ENCODE peak calls at places on chromosomes 2 and 18, in nine cellular contexts. One of them, this sample, is unnamed.

GRCh38 chr2:233480490-233481202 is 85.9 kb downstream of the USP40 start:
- DNase-seq in GM23248: no peak
- DNase-seq in neural progenitor cell: peak; percentile 27
- DNase-seq in SK-N-SH: no peak
- DNase-seq in ureter: peak; percentile 79
- DNase-seq in neuronal stem cell: no peak
- DNase-seq in mesendoderm: no peak
- DNase-seq in kidney tubule cell: peak; percentile 74
- DNase-seq in activated CD4-positive, alpha-beta T cell treated with anti-CD3 and anti-CD28 coated beads, Interleukin-2, amount 50 U/mL, for 1 hour: no peak
- DNase-seq in this sample: peak; percentile 33

GRCh38 chr2:6692061-6692460 is 173.6 kb downstream of the CMPK2 start:
- DNase-seq in neural progenitor cell: no peak
- DNase-seq in mesendoderm: no peak
- DNase-seq in ureter: no peak
- DNase-seq in SK-N-SH: peak; percentile 10
- DNase-seq in activated CD4-positive, alpha-beta T cell treated with anti-CD3 and anti-CD28 coated beads, Interleukin-2, amount 50 U/mL, for 1 hour: no peak
- DNase-seq in neuronal stem cell: no peak
- DNase-seq in GM23248: no peak
- DNase-seq in kidney tubule cell: no peak
- DNase-seq in this sample: peak; percentile 44

GRCh38 chr2:45005261-45006002 is 3.8 kb downstream of the SIX2 start:
- DNase-seq in GM23248: no peak
- DNase-seq in kidney tubule cell: no peak
- DNase-seq in activated CD4-positive, alpha-beta T cell treated with anti-CD3 and anti-CD28 coated beads, Interleukin-2, amount 50 U/mL, for 1 hour: no peak
- DNase-seq in ureter: no peak
- DNase-seq in neuronal stem cell: no peak
- DNase-seq in SK-N-SH: peak; percentile 31
- DNase-seq in neural progenitor cell: peak; percentile 65
- DNase-seq in mesendoderm: no peak
- DNase-seq in this sample: peak; percentile 77

GRCh38 chr18:2680216-2680792 is 24.8 kb downstream of the SMCHD1 start:
- DNase-seq in ureter: no peak
- DNase-seq in kidney tubule cell: peak; percentile 17
- DNase-seq in SK-N-SH: no peak
- DNase-seq in mesendoderm: no peak
- DNase-seq in GM23248: no peak
- DNase-seq in neural progenitor cell: no peak
- DNase-seq in activated CD4-positive, alpha-beta T cell treated with anti-CD3 and anti-CD28 coated beads, Interleukin-2, amount 50 U/mL, for 1 hour: no peak
- DNase-seq in neuronal stem cell: no peak
- DNase-seq in this sample: no peak

GRCh38 chr2:24342110-24342910 is 18.0 kb downstream of the ITSN2 start:
- DNase-seq in GM23248: no peak
- DNase-seq in mesendoderm: no peak
- DNase-seq in kidney tubule cell: peak; percentile 34
- DNase-seq in ureter: no peak
- DNase-seq in activated CD4-positive, alpha-beta T cell treated with anti-CD3 and anti-CD28 coated beads, Interleukin-2, amount 50 U/mL, for 1 hour: no peak
- DNase-seq in neural progenitor cell: no peak
- DNase-seq in SK-N-SH: no peak
- DNase-seq in neuronal stem cell: no peak
- DNase-seq in this sample: no peak

GRCh38 chr2:178891265-178891958 is 84.2 kb upstream of the TTN start:
- DNase-seq in SK-N-SH: peak; percentile 21
- DNase-seq in neuronal stem cell: peak; percentile 83
- DNase-seq in GM23248: peak; percentile 76
- DNase-seq in mesendoderm: peak; percentile 90
- DNase-seq in neural progenitor cell: peak; percentile 86
- DNase-seq in kidney tubule cell: peak; percentile 68
- DNase-seq in ureter: no peak
- DNase-seq in activated CD4-positive, alpha-beta T cell treated with anti-CD3 and anti-CD28 coated beads, Interleukin-2, amount 50 U/mL, for 1 hour: peak; percentile 48
- DNase-seq in this sample: peak; percentile 86

GRCh38 chr2:232013701-232014353 is 52.3 kb downstream of the DIS3L2 start:
- DNase-seq in neural progenitor cell: no peak
- DNase-seq in ureter: no peak
- DNase-seq in mesendoderm: no peak
- DNase-seq in kidney tubule cell: peak; percentile 95
- DNase-seq in neuronal stem cell: no peak
- DNase-seq in GM23248: peak; percentile 87
- DNase-seq in activated CD4-positive, alpha-beta T cell treated with anti-CD3 and anti-CD28 coated beads, Interleukin-2, amount 50 U/mL, for 1 hour: no peak
- DNase-seq in SK-N-SH: peak; percentile 5
- DNase-seq in this sample: no peak

GRCh38 chr2:55985406-55985805 is 61.8 kb upstream of the EFEMP1 start:
- DNase-seq in SK-N-SH: no peak
- DNase-seq in mesendoderm: no peak
- DNase-seq in GM23248: no peak
- DNase-seq in activated CD4-positive, alpha-beta T cell treated with anti-CD3 and anti-CD28 coated beads, Interleukin-2, amount 50 U/mL, for 1 hour: no peak
- DNase-seq in ureter: no peak
- DNase-seq in neural progenitor cell: no peak
- DNase-seq in kidney tubule cell: no peak
- DNase-seq in neuronal stem cell: no peak
- DNase-seq in this sample: no peak

GRCh38 chr2:43269706-43270105 is 43.3 kb upstream of the ZFP36L2 start:
- DNase-seq in SK-N-SH: no peak
- DNase-seq in neural progenitor cell: no peak
- DNase-seq in activated CD4-positive, alpha-beta T cell treated with anti-CD3 and anti-CD28 coated beads, Interleukin-2, amount 50 U/mL, for 1 hour: no peak
- DNase-seq in neuronal stem cell: no peak
- DNase-seq in GM23248: peak; percentile 93
- DNase-seq in kidney tubule cell: peak; percentile 27
- DNase-seq in mesendoderm: no peak
- DNase-seq in ureter: peak; percentile 75
- DNase-seq in this sample: no peak

GRCh38 chr18:33761363-33761762 is 183.3 kb downstream of the ASXL3 start:
- DNase-seq in mesendoderm: no peak
- DNase-seq in kidney tubule cell: peak; percentile 23
- DNase-seq in neural progenitor cell: peak; percentile 15
- DNase-seq in GM23248: peak; percentile 60
- DNase-seq in SK-N-SH: peak; percentile 27
- DNase-seq in ureter: no peak
- DNase-seq in neuronal stem cell: no peak
- DNase-seq in activated CD4-positive, alpha-beta T cell treated with anti-CD3 and anti-CD28 coated beads, Interleukin-2, amount 50 U/mL, for 1 hour: no peak
- DNase-seq in this sample: peak; percentile 49

GRCh38 chr2:80396276-80396675 is 91.7 kb upstream of the LRRTM1 start:
- DNase-seq in SK-N-SH: no peak
- DNase-seq in GM23248: no peak
- DNase-seq in neuronal stem cell: no peak
- DNase-seq in kidney tubule cell: no peak
- DNase-seq in activated CD4-positive, alpha-beta T cell treated with anti-CD3 and anti-CD28 coated beads, Interleukin-2, amount 50 U/mL, for 1 hour: no peak
- DNase-seq in mesendoderm: no peak
- DNase-seq in neural progenitor cell: peak; percentile 3
- DNase-seq in ureter: no peak
- DNase-seq in this sample: no peak

GRCh38 chr2:191922736-191923651 is 76.1 kb upstream of the CAVIN2 start:
- DNase-seq in SK-N-SH: no peak
- DNase-seq in ureter: no peak
- DNase-seq in neural progenitor cell: no peak
- DNase-seq in activated CD4-positive, alpha-beta T cell treated with anti-CD3 and anti-CD28 coated beads, Interleukin-2, amount 50 U/mL, for 1 hour: no peak
- DNase-seq in kidney tubule cell: no peak
- DNase-seq in GM23248: no peak
- DNase-seq in mesendoderm: no peak
- DNase-seq in neuronal stem cell: no peak
- DNase-seq in this sample: no peak

GRCh38 chr18:13725566-13726227 is 661 bp downstream of the FAM210A start:
- DNase-seq in kidney tubule cell: peak; percentile 17
- DNase-seq in GM23248: peak; percentile 40
- DNase-seq in SK-N-SH: no peak
- DNase-seq in neural progenitor cell: no peak
- DNase-seq in ureter: no peak
- DNase-seq in mesendoderm: no peak
- DNase-seq in neuronal stem cell: no peak
- DNase-seq in activated CD4-positive, alpha-beta T cell treated with anti-CD3 and anti-CD28 coated beads, Interleukin-2, amount 50 U/mL, for 1 hour: no peak
- DNase-seq in this sample: no peak

GRCh38 chr2:15767679-15768078 is 172.7 kb upstream of the MYCN start:
- DNase-seq in kidney tubule cell: no peak
- DNase-seq in mesendoderm: no peak
- DNase-seq in ureter: no peak
- DNase-seq in neural progenitor cell: no peak
- DNase-seq in SK-N-SH: no peak
- DNase-seq in GM23248: no peak
- DNase-seq in neuronal stem cell: no peak
- DNase-seq in activated CD4-positive, alpha-beta T cell treated with anti-CD3 and anti-CD28 coated beads, Interleukin-2, amount 50 U/mL, for 1 hour: no peak
- DNase-seq in this sample: no peak

GRCh38 chr2:230680463-230681195 is 32.0 kb upstream of the CAB39 start:
- DNase-seq in SK-N-SH: no peak
- DNase-seq in neural progenitor cell: no peak
- DNase-seq in neuronal stem cell: no peak
- DNase-seq in mesendoderm: no peak
- DNase-seq in activated CD4-positive, alpha-beta T cell treated with anti-CD3 and anti-CD28 coated beads, Interleukin-2, amount 50 U/mL, for 1 hour: no peak
- DNase-seq in GM23248: peak; percentile 54
- DNase-seq in kidney tubule cell: peak; percentile 75
- DNase-seq in ureter: no peak
- DNase-seq in this sample: no peak

GRCh38 chr2:30915485-30915884 is 108.2 kb upstream of the CAPN13 start:
- DNase-seq in kidney tubule cell: peak; percentile 6
- DNase-seq in mesendoderm: peak; percentile 82
- DNase-seq in GM23248: peak; percentile 9
- DNase-seq in neural progenitor cell: peak; percentile 67
- DNase-seq in ureter: no peak
- DNase-seq in neuronal stem cell: peak; percentile 18
- DNase-seq in SK-N-SH: peak; percentile 77
- DNase-seq in activated CD4-positive, alpha-beta T cell treated with anti-CD3 and anti-CD28 coated beads, Interleukin-2, amount 50 U/mL, for 1 hour: no peak
- DNase-seq in this sample: peak; percentile 75

GRCh38 chr2:235007664-235008457 is 56.0 kb downstream of the SH3BP4 start:
- DNase-seq in ureter: no peak
- DNase-seq in GM23248: no peak
- DNase-seq in neuronal stem cell: no peak
- DNase-seq in activated CD4-positive, alpha-beta T cell treated with anti-CD3 and anti-CD28 coated beads, Interleukin-2, amount 50 U/mL, for 1 hour: no peak
- DNase-seq in SK-N-SH: no peak
- DNase-seq in mesendoderm: no peak
- DNase-seq in neural progenitor cell: no peak
- DNase-seq in kidney tubule cell: no peak
- DNase-seq in this sample: no peak

GRCh38 chr2:48600204-48600813 is 17.3 kb upstream of the GTF2A1L start:
- DNase-seq in neural progenitor cell: peak; percentile 54
- DNase-seq in SK-N-SH: peak; percentile 32
- DNase-seq in ureter: no peak
- DNase-seq in GM23248: peak; percentile 65
- DNase-seq in neuronal stem cell: peak; percentile 35
- DNase-seq in kidney tubule cell: peak; percentile 62
- DNase-seq in activated CD4-positive, alpha-beta T cell treated with anti-CD3 and anti-CD28 coated beads, Interleukin-2, amount 50 U/mL, for 1 hour: no peak
- DNase-seq in mesendoderm: peak; percentile 38
- DNase-seq in this sample: peak; percentile 72

GRCh38 chr18:35337256-35337655 is 7.0 kb downstream of the ZNF24 start:
- DNase-seq in neural progenitor cell: no peak
- DNase-seq in kidney tubule cell: no peak
- DNase-seq in activated CD4-positive, alpha-beta T cell treated with anti-CD3 and anti-CD28 coated beads, Interleukin-2, amount 50 U/mL, for 1 hour: no peak
- DNase-seq in ureter: no peak
- DNase-seq in GM23248: no peak
- DNase-seq in mesendoderm: no peak
- DNase-seq in SK-N-SH: no peak
- DNase-seq in neuronal stem cell: no peak
- DNase-seq in this sample: no peak

GRCh38 chr2:109372614-109373013 is 241.2 kb downstream of the SEPTIN10 start:
- DNase-seq in kidney tubule cell: no peak
- DNase-seq in SK-N-SH: peak; percentile 1
- DNase-seq in ureter: peak; percentile 20
- DNase-seq in mesendoderm: no peak
- DNase-seq in neural progenitor cell: no peak
- DNase-seq in activated CD4-positive, alpha-beta T cell treated with anti-CD3 and anti-CD28 coated beads, Interleukin-2, amount 50 U/mL, for 1 hour: no peak
- DNase-seq in neuronal stem cell: no peak
- DNase-seq in GM23248: no peak
- DNase-seq in this sample: no peak

GRCh38 chr2:71465356-71465755 is 12.0 kb downstream of the DYSF start:
- DNase-seq in kidney tubule cell: no peak
- DNase-seq in activated CD4-positive, alpha-beta T cell treated with anti-CD3 and anti-CD28 coated beads, Interleukin-2, amount 50 U/mL, for 1 hour: no peak
- DNase-seq in neuronal stem cell: no peak
- DNase-seq in neural progenitor cell: no peak
- DNase-seq in GM23248: no peak
- DNase-seq in ureter: no peak
- DNase-seq in SK-N-SH: no peak
- DNase-seq in mesendoderm: no peak
- DNase-seq in this sample: no peak